ENCODE peak calls at places on chromosomes 11 and 22, in seven cellular contexts. H is iPS-NIHi11, Q is breast epithelium, J is GM23338, R is H9, I is T-helper 2 cell, P is foreskin fibroblast. N is an unnamed sample.

GRCh38 chr11:61688368-61689163 is 8.4 kb downstream of the DAGLA start:
- DNase-seq in I (no peak), R (peak), H (no peak), P (peak), J (no peak), Q (peak), N (no peak)

GRCh38 chr11:110818032-110818687 is 105.9 kb upstream of the ARHGAP20 start:
- DNase-seq in Q (no peak), R (no peak), P (peak), J (no peak), I (no peak), H (no peak), N (no peak)

GRCh38 chr11:6505577-6506240 is 8.6 kb downstream of the DNHD1 start:
- DNase-seq in I (no peak), R (no peak), Q (no peak), H (peak), P (peak), J (peak), N (no peak)

GRCh38 chr22:30160926-30161546 is 80.8 kb downstream of the HORMAD2 start:
- DNase-seq in P (no peak), R (no peak), I (no peak), Q (no peak), J (no peak), H (no peak), N (no peak)

GRCh38 chr11:112128483-112129121 is 35.3 kb downstream of the IL18 start:
- DNase-seq in H (no peak), R (no peak), J (no peak), I (no peak), P (peak), Q (peak), N (no peak)

GRCh38 chr22:50737728-50738648 is at the start of gene ACR:
- DNase-seq in Q (no peak), P (no peak), R (no peak), I (no peak), H (no peak), J (no peak), N (no peak)

GRCh38 chr22:50206599-50206998 is 5.8 kb downstream of the SELENOO start:
- DNase-seq in R (peak), I (no peak), H (peak), J (peak), P (peak), Q (no peak), N (no peak)

GRCh38 chr11:45331839-45332485 is 45.8 kb upstream of the SYT13 start:
- DNase-seq in I (no peak), H (no peak), P (peak), R (no peak), Q (no peak), J (peak), N (no peak)

GRCh38 chr11:56624661-56625110 is 10.0 kb upstream of the OR5M1 start:
- DNase-seq in R (no peak), Q (no peak), H (peak), P (no peak), J (peak), I (no peak), N (no peak)

N was measured in T follicular helper cell.